ENCODE peak calls at places on chromosomes 12 and 14, in ten cellular contexts. F is Kasumi-1; K is effector memory CD4-positive, alpha-beta T cell; V is CD4-positive, CD25-positive, alpha-beta regulatory T cell; W is coronary artery; I is stimulated activated CD8-positive, alpha-beta memory T cell treated with anti-CD3 and anti-CD28 coated beads, Interleukin-15, amount 100 ng/mL, for 24 hours; J is stimulated activated CD4-positive, alpha-beta T cell treated with anti-CD3 and anti-CD28 coated beads, Interleukin-15, amount 100 ng/mL, for 1 hour; P is T-helper 9 cell; X is LHCN-M2; G is hypothalamus. Z is an unnamed sample.

GRCh38 chr14:31106768-31107167 is 80.6 kb upstream of the STRN3 start:
- DNase-seq in J (no peak), X (peak; percentile 22), G (no peak), V (no peak), W (no peak), P (no peak), K (no peak), F (no peak), I (no peak), Z (no peak)

GRCh38 chr12:9699269-9699897 is 29.9 kb downstream of the CLEC2D start:
- DNase-seq in I (no peak), W (no peak), V (no peak), P (no peak), K (no peak), J (no peak), G (no peak), F (no peak), X (no peak), Z (no peak)

GRCh38 chr12:69676257-69677012 is 22.7 kb downstream of the BEST3 start:
- DNase-seq in J (no peak), F (no peak), I (no peak), G (no peak), W (no peak), V (no peak), K (no peak), X (no peak), P (no peak), Z (no peak)

GRCh38 chr12:3003593-3003992 is 44.4 kb downstream of the TEAD4 start:
- DNase-seq in X (peak; percentile 57), J (no peak), W (no peak), F (no peak), I (no peak), V (no peak), K (no peak), P (no peak), G (no peak), Z (no peak)

GRCh38 chr14:60328588-60328987 is 79.6 kb downstream of the PPM1A start:
- DNase-seq in V (no peak), P (no peak), J (no peak), I (no peak), K (no peak), G (no peak), W (no peak), F (no peak), X (no peak), Z (no peak)

GRCh38 chr12:69130064-69130463 is 109.3 kb upstream of the CPSF6 start:
- DNase-seq in P (no peak), F (no peak), W (no peak), V (no peak), X (peak; percentile 6), K (no peak), I (no peak), J (no peak), G (no peak), Z (no peak)

GRCh38 chr12:128661216-128661550 is 162.6 kb downstream of the SLC15A4 start:
- DNase-seq in K (no peak), X (no peak), F (no peak), P (no peak), J (no peak), W (no peak), I (no peak), V (no peak), G (no peak), Z (no peak)

GRCh38 chr14:99627510-99628381 is 17.2 kb upstream of the HHIPL1 start:
- DNase-seq in K (no peak), V (no peak), X (no peak), P (no peak), W (no peak), F (no peak), I (no peak), G (no peak), J (no peak), Z (no peak)

GRCh38 chr14:72742682-72743195 is 151.2 kb downstream of the DPF3 start:
- DNase-seq in F (no peak), J (no peak), P (no peak), V (no peak), X (no peak), G (no peak), W (no peak), I (no peak), K (no peak), Z (no peak)

GRCh38 chr12:123057505-123058265 is 77.2 kb downstream of the ARL6IP4 start:
- DNase-seq in V (no peak), P (no peak), J (no peak), W (no peak), X (no peak), F (no peak), G (no peak), K (no peak), I (no peak), Z (no peak)

GRCh38 chr14:91361236-91361811 is 56.3 kb downstream of the CCDC88C start:
- DNase-seq in I (no peak), K (no peak), V (no peak), P (no peak), F (peak; percentile 84), J (no peak), G (no peak), W (no peak), X (no peak), Z (no peak)

GRCh38 chr12:70745066-70745465 is 107.8 kb upstream of the PTPRB start:
- DNase-seq in I (no peak), P (no peak), J (no peak), W (no peak), V (no peak), G (no peak), K (no peak), F (no peak), X (no peak), Z (no peak)

GRCh38 chr12:127107744-127108143 is 1159.2 kb upstream of the TMEM132C start:
- DNase-seq in F (no peak), W (no peak), I (no peak), J (no peak), G (no peak), X (peak; percentile 44), V (no peak), P (no peak), K (no peak), Z (no peak)

GRCh38 chr12:130972589-130972950 is 18.9 kb downstream of the ADGRD1 start:
- DNase-seq in V (no peak), G (no peak), I (no peak), W (peak; percentile 2), X (no peak), P (no peak), F (no peak), J (no peak), K (no peak), Z (no peak)

GRCh38 chr14:61174395-61175386 is 106.4 kb downstream of the TMEM30B start:
- DNase-seq in J (no peak), P (no peak), X (peak; percentile 85), G (no peak), V (no peak), K (no peak), F (no peak), W (no peak), I (no peak), Z (peak; percentile 11)

Z was measured in T-helper 1 cell.